ENCODE peak calls at places on chromosomes 13 and 19, in four cellular contexts. N is HepG2, P is GM12878, S is K562. C is an unnamed sample.

GRCh38 chr13:112168771-112169170 is 101.8 kb downstream of the SOX1 start:
- DNase-seq in N (no peak), P (no peak), S (no peak), C (no peak)

GRCh38 chr19:1171755-1172352 is 2.2 kb downstream of the SBNO2 start:
- DNase-seq in N (no peak), P (no peak), S (no peak), C (peak)

GRCh38 chr19:35066691-35067563 is 25.4 kb downstream of the HPN start:
- DNase-seq in N (peak), P (peak), S (peak), C (peak)

GRCh38 chr19:11363881-11364280 is 8.6 kb downstream of the PLPPR2 start:
- DNase-seq in N (no peak), P (no peak), S (no peak), C (no peak)

GRCh38 chr13:103100795-103101194 is 34.6 kb upstream of the SLC10A2 start:
- DNase-seq in N (no peak), P (no peak), S (no peak), C (no peak)

GRCh38 chr19:38737297-38737865 is 6.9 kb downstream of the CAPN12 start:
- DNase-seq in N (no peak), P (no peak), S (no peak), C (no peak)

GRCh38 chr13:49374585-49375290 is 69.1 kb downstream of the CAB39L start:
- DNase-seq in N (no peak), P (no peak), S (peak), C (no peak)

GRCh38 chr13:106139407-106139806 is 396.1 kb downstream of the EFNB2 start:
- DNase-seq in N (no peak), P (no peak), S (no peak), C (no peak)

GRCh38 chr13:113458218-113459065 is 5.2 kb upstream of the ADPRHL1 start:
- DNase-seq in N (peak), P (no peak), S (peak), C (peak)

GRCh38 chr13:90485441-90485840 is 862.0 kb upstream of the MIR17HG start:
- DNase-seq in N (no peak), P (no peak), S (no peak), C (no peak)

GRCh38 chr19:46607441-46607841 is 6.3 kb downstream of the CALM3 start:
- DNase-seq in N (no peak), P (no peak), S (no peak), C (peak)

GRCh38 chr13:48078251-48078656 is 16.6 kb downstream of the MED4 start:
- DNase-seq in N (peak), P (peak), S (no peak), C (no peak)

GRCh38 chr19:14113762-14114414 is 3.7 kb downstream of the PRKACA start:
- DNase-seq in N (no peak), P (no peak), S (peak), C (peak)

GRCh38 chr13:30308548-30308947 is 1.2 kb upstream of the KATNAL1 start:
- DNase-seq in N (no peak), P (no peak), S (peak), C (no peak)

GRCh38 chr13:66407159-66407558 is 823.0 kb downstream of the PCDH9 start:
- DNase-seq in N (no peak), P (no peak), S (no peak), C (no peak)

GRCh38 chr13:44449999-44450821 is 76.6 kb downstream of the SERP2 start:
- DNase-seq in N (peak), P (no peak), S (no peak), C (no peak)

GRCh38 chr13:30998548-30999140 is 66.2 kb downstream of the TEX26 start:
- DNase-seq in N (no peak), P (no peak), S (no peak), C (no peak)

GRCh38 chr19:10450853-10451609 is 30.7 kb downstream of the PDE4A start:
- DNase-seq in N (no peak), P (no peak), S (peak), C (peak)

GRCh38 chr19:19385900-19386339 is 19.6 kb upstream of the GATAD2A start:
- DNase-seq in N (no peak), P (no peak), S (no peak), C (peak)

GRCh38 chr19:52935434-52935833 is 12.2 kb upstream of the ZNF888 start:
- DNase-seq in N (no peak), P (no peak), S (no peak), C (no peak)

GRCh38 chr19:5141926-5142724 is 173.2 kb downstream of the KDM4B start:
- DNase-seq in N (no peak), P (no peak), S (no peak), C (no peak)

GRCh38 chr19:8488351-8488750 is 14.1 kb downstream of the PRAM1 start:
- DNase-seq in N (no peak), P (no peak), S (no peak), C (no peak)

GRCh38 chr19:16442386-16443276 is 29.1 kb downstream of the EPS15L1 start:
- DNase-seq in N (no peak), P (no peak), S (peak), C (no peak)

GRCh38 chr13:31982540-31982939 is 49.0 kb upstream of the FRY start:
- DNase-seq in N (peak), P (no peak), S (no peak), C (no peak)

GRCh38 chr13:30861163-30861562 is 44.9 kb upstream of the MEDAG start:
- DNase-seq in N (no peak), P (no peak), S (no peak), C (no peak)

GRCh38 chr19:8022275-8022674 is 16.8 kb upstream of the ELAVL1 start:
- DNase-seq in N (no peak), P (no peak), S (peak), C (no peak)

GRCh38 chr19:38130399-38130798 is 93.6 kb downstream of the DPF1 start:
- DNase-seq in N (no peak), P (no peak), S (no peak), C (no peak)

GRCh38 chr19:48203227-48203793 is 32.8 kb downstream of the ZSWIM9 start:
- DNase-seq in N (no peak), P (no peak), S (no peak), C (no peak)

GRCh38 chr19:12779162-12779993 is 4.0 kb upstream of the HOOK2 start:
- DNase-seq in N (peak), P (no peak), S (no peak), C (no peak)

GRCh38 chr13:48068036-48068435 is 26.9 kb downstream of the MED4 start:
- DNase-seq in N (peak), P (no peak), S (no peak), C (no peak)

GRCh38 chr19:24127601-24128000 is 40.6 kb downstream of the ZNF254 start:
- DNase-seq in N (no peak), P (no peak), S (no peak), C (no peak)

GRCh38 chr13:114325729-114326128 is 11.4 kb downstream of the CHAMP1 start:
- DNase-seq in N (no peak), P (no peak), S (no peak), C (no peak)

GRCh38 chr13:52954838-52955237 is 73.8 kb upstream of the OLFM4 start:
- DNase-seq in N (no peak), P (no peak), S (no peak), C (no peak)

GRCh38 chr13:101127741-101128353 is 288.5 kb downstream of the NALCN start:
- DNase-seq in N (peak), P (no peak), S (peak), C (no peak)

GRCh38 chr19:5479958-5480357 is 24.7 kb downstream of the ZNRF4 start:
- DNase-seq in N (no peak), P (no peak), S (no peak), C (no peak)

GRCh38 chr13:21663197-21663596 is 7.7 kb upstream of the FGF9 start:
- DNase-seq in N (peak), P (no peak), S (no peak), C (no peak)

GRCh38 chr19:53365899-53366493 is 491 bp downstream of the ZNF525 start:
- DNase-seq in N (peak), P (no peak), S (no peak), C (peak)

GRCh38 chr19:42512743-42513304 is 15.5 kb downstream of the CEACAM1 start:
- DNase-seq in N (no peak), P (peak), S (no peak), C (peak)

GRCh38 chr19:48689438-48689837 is 6.3 kb upstream of the FUT2 start:
- DNase-seq in N (no peak), P (no peak), S (no peak), C (no peak)

GRCh38 chr19:1408300-1409203 is 1.2 kb downstream of the DAZAP1 start:
- DNase-seq in N (no peak), P (no peak), S (peak), C (peak)

DNA sequence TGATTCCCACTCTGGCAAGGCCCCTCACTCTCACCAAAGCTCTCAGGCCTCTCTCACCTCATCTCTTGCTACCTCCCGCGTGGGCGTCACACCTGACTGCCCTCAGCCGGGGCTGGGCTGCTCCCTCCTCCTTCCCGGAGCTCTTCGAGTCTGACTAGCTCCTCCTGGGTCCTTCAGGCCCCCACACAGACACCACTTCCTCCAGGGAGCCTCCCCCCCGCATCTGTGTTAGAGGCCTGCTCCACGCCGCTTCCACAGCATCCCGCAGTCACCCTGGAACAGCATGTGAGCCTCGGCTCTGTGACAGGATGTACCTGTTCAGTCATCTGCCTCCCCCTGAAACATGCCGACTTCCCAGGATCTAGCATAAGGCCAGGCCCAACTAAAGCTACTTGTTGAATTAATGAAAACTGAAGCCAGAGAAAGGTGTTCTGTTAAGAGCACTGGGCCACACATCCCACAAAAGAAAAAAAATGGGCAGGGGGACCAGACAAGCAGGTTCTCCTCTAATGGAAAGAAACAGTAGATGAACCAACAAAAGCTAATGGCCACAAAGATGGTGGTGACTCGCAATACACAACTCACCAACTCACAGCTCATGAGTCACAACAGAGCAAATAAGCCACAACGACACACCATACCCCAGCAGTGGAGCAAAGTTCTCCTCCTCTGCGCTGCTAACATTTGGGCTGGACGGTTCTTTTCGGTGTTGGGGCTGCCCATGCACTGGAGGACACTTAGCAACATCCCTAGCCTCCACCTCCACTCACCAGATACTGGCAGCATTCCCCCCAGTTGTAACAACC is 3.0 kb downstream of the PPP6R1 start:
- DNase-seq in N (peak), P (peak), S (no peak), C (no peak)
- TF ChIP-seq CBFB in N (no peak), P (no peak), S (no peak), C (no peak)

GRCh38 chr19:55258476-55258827 is 365 bp downstream of the PPP6R1 start:
- DNase-seq in N (no peak), P (no peak), S (peak), C (no peak)
- TF ChIP-seq CBFB in N (no peak), P (no peak), S (no peak), C (no peak)

GRCh38 chr19:29879655-29879974 is 62.4 kb upstream of the URI1 start:
- DNase-seq in N (no peak), P (no peak), S (no peak), C (no peak)

GRCh38 chr19:29880498-29881081 is 61.4 kb upstream of the URI1 start:
- DNase-seq in N (no peak), P (no peak), S (no peak), C (no peak)

GRCh38 chr19:29881386-29881785 is 60.7 kb upstream of the URI1 start:
- DNase-seq in N (no peak), P (no peak), S (no peak), C (no peak)

GRCh38 chr19:29876414-29876813 is 64.6 kb downstream of the CCNE1 start:
- DNase-seq in N (no peak), P (no peak), S (no peak), C (no peak)

DNA sequence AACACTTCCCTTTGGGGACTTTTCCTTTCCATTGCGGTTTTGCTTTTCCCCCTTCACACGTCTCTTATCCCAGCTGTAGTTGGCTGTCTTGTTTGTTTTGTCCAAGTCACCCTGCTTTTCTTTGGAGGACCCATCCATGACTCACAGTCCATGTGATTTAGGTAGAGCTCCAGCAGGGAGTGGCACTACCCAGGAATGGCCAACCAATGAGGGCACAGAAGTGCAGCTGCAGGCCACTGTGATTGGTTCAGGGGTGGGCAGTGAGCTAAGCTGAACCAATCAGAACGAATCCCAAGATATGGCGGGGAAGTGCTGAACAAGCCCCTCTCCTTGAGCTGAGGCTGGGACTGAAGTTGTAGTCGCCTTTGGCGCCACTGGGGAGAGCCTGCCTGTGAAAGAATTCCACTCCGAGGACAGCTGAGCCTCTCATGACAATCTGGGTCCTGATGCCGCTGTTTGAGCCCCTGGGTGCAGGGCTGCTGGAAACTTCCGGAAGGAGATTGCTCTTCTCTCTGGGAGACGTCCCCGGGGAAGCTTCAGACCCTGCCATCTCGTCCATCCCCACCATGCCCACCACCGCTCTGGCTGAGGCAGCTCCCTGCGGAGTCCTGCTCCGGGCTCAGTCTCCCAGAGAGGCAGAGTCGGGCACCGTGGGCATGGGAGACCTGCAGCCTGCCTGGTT is 62.9 kb upstream of the URI1 start:
- DNase-seq in N (peak), P (no peak), S (peak), C (peak)
- TF ChIP-seq CBFB in N (no peak), P (no peak), S (no peak), C (no peak)

GRCh38 chr19:41376241-41376997 is at the start of gene TMEM91:
- DNase-seq in N (no peak), P (no peak), S (peak), C (peak)
- TF ChIP-seq CBFB in N (no peak), P (no peak), S (no peak), C (no peak)

GRCh38 chr19:36113895-36114762 is 546 bp downstream of the POLR2I start:
- DNase-seq in N (no peak), P (no peak), S (peak), C (peak)
- TF ChIP-seq CBFB in N (no peak), P (no peak), S (peak), C (no peak)

DNA sequence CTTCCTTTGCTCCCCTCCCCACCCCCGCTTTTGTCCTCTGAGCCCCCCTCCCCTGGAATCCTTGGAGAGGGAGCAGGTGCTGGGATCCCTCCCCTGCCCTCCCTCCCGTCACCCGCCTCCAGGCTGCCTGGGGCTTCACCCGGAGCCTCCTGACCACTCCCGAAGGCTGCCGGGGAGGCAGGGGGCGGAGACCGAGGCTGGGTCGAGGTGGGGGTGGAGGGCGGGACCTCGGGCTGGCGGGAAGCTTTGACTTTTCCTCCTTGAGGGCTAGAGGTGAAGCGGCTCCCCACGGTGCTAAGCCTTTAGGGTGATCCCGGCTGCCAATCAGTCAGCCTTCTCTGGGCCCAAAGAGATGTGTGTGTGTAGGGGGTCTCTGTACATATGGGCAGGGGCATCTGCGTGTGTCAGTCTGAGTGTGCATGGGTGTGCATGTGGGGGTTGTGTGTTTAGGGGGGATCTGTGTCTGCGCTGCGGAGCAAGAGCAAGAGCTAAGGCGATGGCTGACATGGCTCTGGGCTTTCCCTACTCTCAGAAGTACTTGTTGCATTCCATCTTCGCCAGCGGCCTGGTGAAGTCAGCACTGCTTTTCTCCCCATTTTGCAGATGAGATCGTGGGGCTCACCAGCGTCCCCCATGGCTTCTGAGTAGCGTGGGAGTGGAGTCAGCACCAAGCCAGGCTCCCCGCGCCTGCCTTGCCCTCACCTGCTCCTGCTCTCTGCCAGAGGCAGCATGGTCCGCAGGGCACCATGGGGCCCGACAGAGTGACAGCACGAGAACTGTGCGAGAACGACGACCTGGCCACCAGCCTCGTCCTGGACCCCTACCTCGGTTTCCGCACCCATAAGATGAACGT is 1.7 kb downstream of the KMT5C start:
- DNase-seq in N (peak), P (no peak), S (peak), C (peak)
- TF ChIP-seq CBFB in N (no peak), P (no peak), S (no peak), C (no peak)

GRCh38 chr19:17952041-17952976 is 14.6 kb upstream of the KCNN1 start:
- DNase-seq in N (no peak), P (no peak), S (peak), C (peak)
- TF ChIP-seq CBFB in N (no peak), P (no peak), S (no peak), C (no peak)

GRCh38 chr19:45303269-45304060 is 19.2 kb downstream of the CKM start:
- DNase-seq in N (no peak), P (no peak), S (no peak), C (no peak)

GRCh38 chr19:45305421-45305820 is 17.3 kb downstream of the CKM start:
- DNase-seq in N (peak), P (no peak), S (no peak), C (no peak)

GRCh38 chr19:45304141-45304926 is 18.3 kb downstream of the CKM start:
- DNase-seq in N (no peak), P (no peak), S (no peak), C (no peak)

GRCh38 chr19:45306040-45306439 is 16.6 kb downstream of the CKM start:
- DNase-seq in N (no peak), P (no peak), S (no peak), C (no peak)

GRCh38 chr19:45305007-45305406 is 17.7 kb downstream of the CKM start:
- DNase-seq in N (no peak), P (no peak), S (no peak), C (no peak)
- TF ChIP-seq CBFB in N (no peak), P (no peak), S (no peak), C (no peak)

C was measured in WTC11.